ENCODE peak calls at places on chromosome 15, in five cellular contexts. W is left colon; L is endodermal cell; A is left ventricle myocardium superior; H is stimulated activated CD4-positive, alpha-beta T cell treated with anti-CD3 and anti-CD28 coated beads, Interleukin-1b, Interleukin-23, amount 100 ng/mL, for 48 hours. N is an unnamed sample.

GRCh38 chr15:56820333-56820732 is 87.0 kb upstream of the ZNF280D start:
- DNase-seq in W (no peak), L (no peak), A (no peak), H (no peak), N (no peak)

GRCh38 chr15:69755571-69756310 is 303.1 kb downstream of the RPLP1 start:
- DNase-seq in W (peak), L (no peak), A (no peak), H (peak), N (no peak)

GRCh38 chr15:31077181-31077580 is 24.3 kb downstream of the TRPM1 start:
- DNase-seq in W (peak), L (no peak), A (no peak), H (no peak), N (no peak)

GRCh38 chr15:36645106-36645505 is 65.7 kb downstream of the CDIN1 start:
- DNase-seq in W (no peak), L (no peak), A (no peak), H (no peak), N (no peak)

GRCh38 chr15:99507732-99508571 is 57.8 kb upstream of the MEF2A start:
- DNase-seq in W (no peak), L (peak), A (no peak), H (no peak), N (no peak)

GRCh38 chr15:31215490-31216209 is 111.0 kb upstream of the KLF13 start:
- DNase-seq in W (peak), L (peak), A (peak), H (peak), N (peak)

GRCh38 chr15:99104788-99105515 is at the start of gene SYNM:
- DNase-seq in W (peak), L (peak), A (peak), H (peak), N (peak)

GRCh38 chr15:74338676-74339075 is 28.8 kb downstream of the CYP11A1 start:
- DNase-seq in W (no peak), L (no peak), A (no peak), H (no peak), N (no peak)

GRCh38 chr15:89068325-89068784 is 19.9 kb upstream of the ABHD2 start:
- DNase-seq in W (no peak), L (no peak), A (no peak), H (peak), N (peak)

GRCh38 chr15:88035381-88035780 is 221.2 kb downstream of the NTRK3 start:
- DNase-seq in W (no peak), L (no peak), A (no peak), H (no peak), N (no peak)

GRCh38 chr15:22227411-22227810 is 147.1 kb downstream of the OR4M2 start:
- DNase-seq in W (no peak), L (no peak), A (no peak), H (no peak), N (no peak)

GRCh38 chr15:95290376-95290973 is 1040.0 kb upstream of the NR2F2 start:
- DNase-seq in W (no peak), L (no peak), A (no peak), H (no peak), N (no peak)

GRCh38 chr15:75639191-75639708 is 774 bp downstream of the IMP3 start:
- DNase-seq in W (no peak), L (peak), A (no peak), H (no peak), N (no peak)

GRCh38 chr15:70723124-70723427 is 40.3 kb downstream of the UACA start:
- DNase-seq in W (no peak), L (no peak), A (no peak), H (no peak), N (no peak)

GRCh38 chr15:47711654-47712053 is 5.7 kb upstream of the SEMA6D start:
- DNase-seq in W (no peak), L (no peak), A (no peak), H (no peak), N (no peak)

GRCh38 chr15:38129531-38130199 is 123.0 kb upstream of the SPRED1 start:
- DNase-seq in W (peak), L (no peak), A (peak), H (peak), N (peak)

GRCh38 chr15:75195122-75195765 is 6.4 kb upstream of the C15orf39 start:
- DNase-seq in W (peak), L (peak), A (peak), H (no peak), N (peak)

GRCh38 chr15:74375303-74375693 is 7.9 kb upstream of the CYP11A1 start:
- DNase-seq in W (peak), L (peak), A (peak), H (peak), N (peak)

GRCh38 chr15:56052389-56053045 is 59.1 kb upstream of the NEDD4 start:
- DNase-seq in W (no peak), L (no peak), A (no peak), H (no peak), N (peak)

GRCh38 chr15:63719281-63719680 is 114.5 kb downstream of the HERC1 start:
- DNase-seq in W (no peak), L (no peak), A (no peak), H (no peak), N (no peak)

N was measured in NCI-H446 treated with DMSO at 0.1 percent for 48 hours.